ENCODE peak calls at places on chromosomes 6 and 20, in eight cellular contexts. One of them, this sample, is unnamed.

GRCh38 chr6:44645276-44645675 is 257.8 kb downstream of the CDC5L start:
- DNase-seq in heart right ventricle: no peak
- DNase-seq in tibial artery: no peak
- DNase-seq in Peyer's patch: no peak
- DNase-seq in endodermal cell: no peak
- DNase-seq in suprapubic skin: no peak
- DNase-seq in hepatocyte: no peak
- DNase-seq in breast epithelium: no peak
- DNase-seq in this sample: no peak

GRCh38 chr6:150756170-150756569 is 109.3 kb upstream of the MTHFD1L start:
- DNase-seq in hepatocyte: no peak
- DNase-seq in suprapubic skin: no peak
- DNase-seq in endodermal cell: no peak
- DNase-seq in breast epithelium: no peak
- DNase-seq in heart right ventricle: no peak
- DNase-seq in Peyer's patch: no peak
- DNase-seq in tibial artery: no peak
- DNase-seq in this sample: no peak

GRCh38 chr20:50624351-50625016 is 66.9 kb downstream of the RIPOR3 start:
- DNase-seq in heart right ventricle: no peak
- DNase-seq in suprapubic skin: no peak
- DNase-seq in Peyer's patch: no peak
- DNase-seq in endodermal cell: no peak
- DNase-seq in breast epithelium: peak; percentile 72
- DNase-seq in hepatocyte: no peak
- DNase-seq in tibial artery: no peak
- DNase-seq in this sample: no peak

GRCh38 chr20:6708010-6708409 is 59.5 kb upstream of the BMP2 start:
- DNase-seq in tibial artery: peak; percentile 26
- DNase-seq in heart right ventricle: peak; percentile 48
- DNase-seq in hepatocyte: peak; percentile 72
- DNase-seq in endodermal cell: peak; percentile 78
- DNase-seq in Peyer's patch: peak; percentile 80
- DNase-seq in breast epithelium: no peak
- DNase-seq in suprapubic skin: no peak
- DNase-seq in this sample: no peak

GRCh38 chr6:111129003-111129402 is 41.7 kb downstream of the SLC16A10 start:
- DNase-seq in hepatocyte: no peak
- DNase-seq in breast epithelium: no peak
- DNase-seq in heart right ventricle: peak; percentile 54
- DNase-seq in endodermal cell: no peak
- DNase-seq in Peyer's patch: no peak
- DNase-seq in suprapubic skin: no peak
- DNase-seq in tibial artery: peak; percentile 22
- DNase-seq in this sample: no peak

GRCh38 chr6:158666637-158667359 is 16.9 kb downstream of the SYTL3 start:
- DNase-seq in tibial artery: no peak
- DNase-seq in suprapubic skin: no peak
- DNase-seq in heart right ventricle: no peak
- DNase-seq in Peyer's patch: no peak
- DNase-seq in breast epithelium: peak; percentile 75
- DNase-seq in endodermal cell: peak; percentile 25
- DNase-seq in hepatocyte: no peak
- DNase-seq in this sample: no peak

GRCh38 chr6:52929321-52930164 is 20.0 kb upstream of the GSTA3 start:
- DNase-seq in suprapubic skin: no peak
- DNase-seq in endodermal cell: no peak
- DNase-seq in heart right ventricle: no peak
- DNase-seq in tibial artery: no peak
- DNase-seq in breast epithelium: no peak
- DNase-seq in hepatocyte: peak; percentile 59
- DNase-seq in Peyer's patch: peak; percentile 52
- DNase-seq in this sample: no peak

GRCh38 chr6:113819169-113819830 is 37.8 kb upstream of the MARCKS start:
- DNase-seq in breast epithelium: no peak
- DNase-seq in endodermal cell: no peak
- DNase-seq in Peyer's patch: peak; percentile 59
- DNase-seq in hepatocyte: peak; percentile 37
- DNase-seq in suprapubic skin: no peak
- DNase-seq in heart right ventricle: no peak
- DNase-seq in tibial artery: no peak
- DNase-seq in this sample: no peak

GRCh38 chr6:152635949-152636674 is 1.1 kb downstream of the SYNE1 start:
- DNase-seq in Peyer's patch: no peak
- DNase-seq in heart right ventricle: peak; percentile 56
- DNase-seq in tibial artery: no peak
- DNase-seq in hepatocyte: peak; percentile 23
- DNase-seq in breast epithelium: no peak
- DNase-seq in endodermal cell: peak; percentile 72
- DNase-seq in suprapubic skin: no peak
- DNase-seq in this sample: no peak

GRCh38 chr20:20710847-20711315 is 1.6 kb downstream of the RALGAPA2 start:
- DNase-seq in tibial artery: no peak
- DNase-seq in suprapubic skin: no peak
- DNase-seq in hepatocyte: peak; percentile 72
- DNase-seq in endodermal cell: no peak
- DNase-seq in breast epithelium: peak; percentile 22
- DNase-seq in Peyer's patch: no peak
- DNase-seq in heart right ventricle: no peak
- DNase-seq in this sample: no peak

GRCh38 chr20:56249244-56249955 is 868 bp downstream of the MC3R start:
- DNase-seq in heart right ventricle: no peak
- DNase-seq in Peyer's patch: no peak
- DNase-seq in tibial artery: no peak
- DNase-seq in endodermal cell: peak; percentile 88
- DNase-seq in breast epithelium: no peak
- DNase-seq in hepatocyte: peak; percentile 49
- DNase-seq in suprapubic skin: no peak
- DNase-seq in this sample: no peak

GRCh38 chr20:40564997-40565680 is 123.9 kb downstream of the MAFB start:
- DNase-seq in suprapubic skin: no peak
- DNase-seq in endodermal cell: no peak
- DNase-seq in heart right ventricle: no peak
- DNase-seq in breast epithelium: no peak
- DNase-seq in tibial artery: no peak
- DNase-seq in hepatocyte: peak; percentile 64
- DNase-seq in Peyer's patch: no peak
- DNase-seq in this sample: no peak

GRCh38 chr6:113343940-113344339 is 513.2 kb upstream of the MARCKS start:
- DNase-seq in suprapubic skin: no peak
- DNase-seq in breast epithelium: no peak
- DNase-seq in tibial artery: no peak
- DNase-seq in heart right ventricle: no peak
- DNase-seq in hepatocyte: no peak
- DNase-seq in endodermal cell: no peak
- DNase-seq in Peyer's patch: no peak
- DNase-seq in this sample: no peak

DNA sequence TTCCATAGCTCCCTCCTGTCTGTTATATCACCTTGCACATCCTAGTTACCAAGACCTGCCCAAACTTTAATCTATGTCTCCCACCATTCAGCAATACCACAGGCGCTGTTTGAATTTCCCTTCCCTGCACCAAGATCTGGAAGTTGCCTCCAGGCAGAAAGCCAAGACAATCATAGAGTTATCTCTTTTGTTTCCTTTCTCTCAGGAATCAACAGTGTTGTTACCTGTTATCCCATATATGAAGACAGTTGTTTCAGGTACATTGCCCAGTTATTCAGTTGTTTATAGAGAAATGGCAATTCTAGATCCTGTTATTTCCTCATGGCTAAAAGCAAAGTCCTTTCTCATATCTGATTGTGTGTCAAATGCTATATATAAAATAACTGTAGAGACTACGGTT is 63.1 kb downstream of the PDSS2 start:
- DNase-seq in endodermal cell: no peak
- DNase-seq in tibial artery: no peak
- DNase-seq in breast epithelium: no peak
- DNase-seq in Peyer's patch: no peak
- DNase-seq in hepatocyte: no peak
- DNase-seq in suprapubic skin: no peak
- DNase-seq in heart right ventricle: no peak
- DNase-seq in this sample: no peak
- H3K9me3 ChIP-seq in endodermal cell: peaks cover 29% of the 10 kb centered on the region
- H3K9me3 ChIP-seq in tibial artery: no peaks in the 10 kb centered on the region
- H3K9me3 ChIP-seq in breast epithelium: peaks cover 6% of the 10 kb centered on the region
- H3K9me3 ChIP-seq in Peyer's patch: no peaks in the 10 kb centered on the region
- H3K9me3 ChIP-seq in hepatocyte: peaks cover under 1% of the 10 kb centered on the region
- H3K9me3 ChIP-seq in suprapubic skin: peaks cover 9% of the 10 kb centered on the region
- H3K9me3 ChIP-seq in heart right ventricle: peaks cover 43% of the 10 kb centered on the region
- H3K9me3 ChIP-seq in this sample: no peaks in the 10 kb centered on the region

DNA sequence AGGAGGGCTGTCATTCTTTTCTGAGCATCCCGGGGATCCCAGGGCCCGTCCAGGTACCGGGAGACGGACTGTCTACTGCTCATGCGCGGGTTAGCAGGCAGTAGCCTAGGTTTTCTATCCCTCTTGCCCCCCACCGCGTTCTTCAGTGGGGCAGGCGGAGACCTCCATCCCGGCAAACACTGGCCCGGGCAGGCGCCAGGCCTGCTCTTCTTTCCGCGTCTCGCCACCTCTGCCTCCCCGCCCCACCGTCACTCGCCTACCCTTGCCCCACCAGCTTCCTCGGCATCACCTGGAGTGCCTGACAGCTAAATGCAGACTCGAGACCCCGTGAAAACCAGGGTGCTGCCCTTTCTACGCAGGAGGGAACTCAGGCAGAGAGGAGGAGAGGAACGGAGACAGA is 1937.7 kb upstream of the DEFB115 start:
- DNase-seq in breast epithelium: no peak
- DNase-seq in suprapubic skin: no peak
- DNase-seq in tibial artery: no peak
- DNase-seq in heart right ventricle: no peak
- DNase-seq in Peyer's patch: no peak
- DNase-seq in hepatocyte: no peak
- DNase-seq in endodermal cell: no peak
- DNase-seq in this sample: no peak
- H3K9me3 ChIP-seq in breast epithelium: peaks cover 16% of the 10 kb centered on the region
- H3K9me3 ChIP-seq in suprapubic skin: no peaks in the 10 kb centered on the region
- H3K9me3 ChIP-seq in tibial artery: peaks cover 9% of the 10 kb centered on the region
- H3K9me3 ChIP-seq in heart right ventricle: peaks cover 3% of the 10 kb centered on the region
- H3K9me3 ChIP-seq in Peyer's patch: no peaks in the 10 kb centered on the region
- H3K9me3 ChIP-seq in hepatocyte: no peaks in the 10 kb centered on the region
- H3K9me3 ChIP-seq in endodermal cell: peaks cover 52% of the 10 kb centered on the region
- H3K9me3 ChIP-seq in this sample: no peaks in the 10 kb centered on the region

GRCh38 chr6:28322661-28323060 is 13.3 kb downstream of the ZSCAN31 start:
- DNase-seq in endodermal cell: no peak
- DNase-seq in heart right ventricle: no peak
- DNase-seq in tibial artery: no peak
- DNase-seq in suprapubic skin: no peak
- DNase-seq in breast epithelium: no peak
- DNase-seq in hepatocyte: no peak
- DNase-seq in Peyer's patch: no peak
- DNase-seq in this sample: no peak
- H3K9me3 ChIP-seq in endodermal cell: peaks cover 27% of the 10 kb centered on the region
- H3K9me3 ChIP-seq in heart right ventricle: peaks cover 38% of the 10 kb centered on the region
- H3K9me3 ChIP-seq in tibial artery: peaks cover 40% of the 10 kb centered on the region
- H3K9me3 ChIP-seq in suprapubic skin: peaks cover 13% of the 10 kb centered on the region
- H3K9me3 ChIP-seq in breast epithelium: peaks cover 20% of the 10 kb centered on the region
- H3K9me3 ChIP-seq in hepatocyte: peaks cover 24% of the 10 kb centered on the region
- H3K9me3 ChIP-seq in Peyer's patch: peaks cover 17% of the 10 kb centered on the region
- H3K9me3 ChIP-seq in this sample: peaks cover 6% of the 10 kb centered on the region

DNA sequence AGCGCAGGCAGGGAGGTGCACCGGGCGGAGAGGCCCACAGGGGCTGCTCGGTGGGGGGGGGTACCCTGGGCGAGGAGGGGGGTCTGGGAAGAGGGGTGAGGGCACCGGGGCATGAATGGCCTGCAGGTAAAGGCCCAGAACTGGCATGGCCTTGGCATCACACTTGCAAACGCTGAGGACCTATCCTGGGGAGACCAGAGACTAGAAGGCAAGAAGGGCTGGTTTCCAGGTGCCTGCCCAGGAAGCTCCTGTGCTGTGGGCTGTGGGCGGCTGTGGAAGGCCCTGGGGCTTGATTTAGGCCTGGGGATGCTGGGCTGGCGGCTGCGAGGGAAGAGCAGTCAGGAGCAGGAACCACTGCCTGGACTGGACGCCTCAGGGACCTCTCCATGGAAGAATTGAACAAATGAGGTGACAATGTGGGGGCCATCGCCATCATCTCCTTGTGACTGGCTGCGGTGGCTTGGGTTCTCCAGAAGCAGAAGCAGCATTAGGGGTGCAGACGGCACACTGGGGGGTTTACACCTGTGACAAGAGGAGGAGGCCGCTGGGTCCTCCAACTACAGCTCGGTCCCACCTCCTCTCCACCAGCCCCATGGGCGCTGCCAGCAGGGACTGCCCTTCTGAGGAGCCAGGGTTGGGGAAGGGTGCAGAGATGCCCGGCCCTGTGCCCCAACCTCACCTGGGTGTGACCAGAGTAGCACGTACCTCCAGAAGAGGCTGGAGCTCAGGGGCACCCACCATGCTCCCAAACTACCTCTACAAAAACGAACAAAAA is 32.1 kb upstream of the IRF4 start:
- DNase-seq in endodermal cell: no peak
- DNase-seq in Peyer's patch: peak; percentile 52
- DNase-seq in breast epithelium: no peak
- DNase-seq in hepatocyte: no peak
- DNase-seq in tibial artery: no peak
- DNase-seq in heart right ventricle: no peak
- DNase-seq in suprapubic skin: no peak
- DNase-seq in this sample: no peak
- H3K9me3 ChIP-seq in endodermal cell: peaks cover 26% of the 10 kb centered on the region
- H3K9me3 ChIP-seq in Peyer's patch: no peaks in the 10 kb centered on the region
- H3K9me3 ChIP-seq in breast epithelium: peaks cover 8% of the 10 kb centered on the region
- H3K9me3 ChIP-seq in hepatocyte: peaks cover 5% of the 10 kb centered on the region
- H3K9me3 ChIP-seq in tibial artery: peaks cover 16% of the 10 kb centered on the region
- H3K9me3 ChIP-seq in heart right ventricle: peaks cover 10% of the 10 kb centered on the region
- H3K9me3 ChIP-seq in suprapubic skin: peaks cover 8% of the 10 kb centered on the region
- H3K9me3 ChIP-seq in this sample: no peaks in the 10 kb centered on the region

DNA sequence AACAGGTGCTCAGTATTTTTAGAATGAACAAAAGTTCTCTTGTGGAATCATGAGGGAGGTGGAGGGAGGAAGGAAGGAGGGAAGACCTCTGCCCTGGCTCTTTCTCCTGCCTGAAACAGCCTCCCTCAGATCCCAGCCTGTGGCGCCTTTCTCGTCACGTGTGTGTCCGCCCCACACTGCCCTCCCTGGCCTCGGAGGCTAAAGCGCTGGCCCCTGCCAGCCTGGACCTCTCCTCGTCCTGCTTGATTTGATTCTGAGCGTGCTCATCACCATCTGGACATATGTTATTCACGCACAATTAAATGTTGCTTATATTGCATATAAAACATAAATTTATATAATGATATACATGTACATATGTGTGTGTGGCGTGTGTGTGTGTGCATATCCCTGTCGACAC is 41.0 kb downstream of the PHACTR3 start:
- DNase-seq in Peyer's patch: no peak
- DNase-seq in heart right ventricle: no peak
- DNase-seq in hepatocyte: no peak
- DNase-seq in tibial artery: no peak
- DNase-seq in breast epithelium: no peak
- DNase-seq in endodermal cell: no peak
- DNase-seq in suprapubic skin: no peak
- DNase-seq in this sample: no peak
- H3K9me3 ChIP-seq in Peyer's patch: no peaks in the 10 kb centered on the region
- H3K9me3 ChIP-seq in heart right ventricle: no peaks in the 10 kb centered on the region
- H3K9me3 ChIP-seq in hepatocyte: no peaks in the 10 kb centered on the region
- H3K9me3 ChIP-seq in tibial artery: peaks cover 3% of the 10 kb centered on the region
- H3K9me3 ChIP-seq in breast epithelium: no peaks in the 10 kb centered on the region
- H3K9me3 ChIP-seq in endodermal cell: peaks cover 17% of the 10 kb centered on the region
- H3K9me3 ChIP-seq in suprapubic skin: no peaks in the 10 kb centered on the region
- H3K9me3 ChIP-seq in this sample: no peaks in the 10 kb centered on the region

This sample was measured in T-helper 17 cell.